ENCODE peak calls at places on chromosomes 4 and X, in five cellular contexts. One of them, this sample, is unnamed.

GRCh38 chr4:185840953-185841352 is 29.0 kb upstream of the SORBS2 start:
- DNase-seq in CD8-positive, alpha-beta T cell: no peak
- DNase-seq in GM23248: no peak
- DNase-seq in adrenal gland: no peak
- DNase-seq in HepG2: no peak
- DNase-seq in this sample: no peak

GRCh38 chr4:140135529-140136021 is 18.4 kb downstream of the MAML3 start:
- DNase-seq in adrenal gland: peak; percentile 41
- DNase-seq in CD8-positive, alpha-beta T cell: no peak
- DNase-seq in GM23248: peak; percentile 36
- DNase-seq in HepG2: no peak
- DNase-seq in this sample: peak; percentile 65

GRCh38 chr4:187606581-187606980 is 389.0 kb upstream of the ZFP42 start:
- DNase-seq in CD8-positive, alpha-beta T cell: no peak
- DNase-seq in GM23248: peak; percentile 63
- DNase-seq in adrenal gland: peak; percentile 22
- DNase-seq in HepG2: peak; percentile 50
- DNase-seq in this sample: no peak

GRCh38 chr4:173752610-173753009 is 222.6 kb upstream of the HAND2 start:
- DNase-seq in adrenal gland: no peak
- DNase-seq in GM23248: peak; percentile 31
- DNase-seq in HepG2: peak; percentile 18
- DNase-seq in CD8-positive, alpha-beta T cell: no peak
- DNase-seq in this sample: no peak

GRCh38 chr4:180407273-180407885 is 1835.8 kb upstream of the TENM3 start:
- DNase-seq in adrenal gland: no peak
- DNase-seq in HepG2: no peak
- DNase-seq in CD8-positive, alpha-beta T cell: no peak
- DNase-seq in GM23248: no peak
- DNase-seq in this sample: no peak

GRCh38 chr4:173025131-173025530 is 143.5 kb upstream of the GALNT7 start:
- DNase-seq in HepG2: peak; percentile 38
- DNase-seq in CD8-positive, alpha-beta T cell: no peak
- DNase-seq in adrenal gland: peak; percentile 50
- DNase-seq in GM23248: peak; percentile 77
- DNase-seq in this sample: no peak

GRCh38 chr4:81173213-81173612 is 41.8 kb downstream of the PRKG2 start:
- DNase-seq in HepG2: no peak
- DNase-seq in CD8-positive, alpha-beta T cell: no peak
- DNase-seq in GM23248: peak; percentile 7
- DNase-seq in adrenal gland: no peak
- DNase-seq in this sample: no peak

GRCh38 chr4:21470531-21470930 is 478.0 kb downstream of the KCNIP4 start:
- DNase-seq in HepG2: no peak
- DNase-seq in adrenal gland: no peak
- DNase-seq in CD8-positive, alpha-beta T cell: no peak
- DNase-seq in GM23248: peak; percentile 69
- DNase-seq in this sample: no peak

GRCh38 chr4:107853444-107854325 is 29.0 kb downstream of the SGMS2 start:
- DNase-seq in CD8-positive, alpha-beta T cell: no peak
- DNase-seq in GM23248: peak; percentile 81
- DNase-seq in HepG2: no peak
- DNase-seq in adrenal gland: no peak
- DNase-seq in this sample: no peak

GRCh38 chrX:26922278-26922677 is 540.9 kb downstream of the PPP4R3C start:
- DNase-seq in CD8-positive, alpha-beta T cell: no peak
- DNase-seq in HepG2: no peak
- DNase-seq in GM23248: peak; percentile 77
- DNase-seq in adrenal gland: no peak
- DNase-seq in this sample: no peak

GRCh38 chr4:184814686-184815045 is 11.1 kb downstream of the ACSL1 start:
- DNase-seq in CD8-positive, alpha-beta T cell: no peak
- DNase-seq in HepG2: no peak
- DNase-seq in adrenal gland: no peak
- DNase-seq in GM23248: peak; percentile 47
- DNase-seq in this sample: no peak
- H3K27me3 ChIP-seq in CD8-positive, alpha-beta T cell: no peaks in the 10 kb centered on the region
- H3K27me3 ChIP-seq in HepG2: no peaks in the 10 kb centered on the region
- H3K27me3 ChIP-seq in adrenal gland: no peaks in the 10 kb centered on the region
- H3K27me3 ChIP-seq in GM23248: no peaks in the 10 kb centered on the region
- H3K27me3 ChIP-seq in this sample: no peaks in the 10 kb centered on the region

DNA sequence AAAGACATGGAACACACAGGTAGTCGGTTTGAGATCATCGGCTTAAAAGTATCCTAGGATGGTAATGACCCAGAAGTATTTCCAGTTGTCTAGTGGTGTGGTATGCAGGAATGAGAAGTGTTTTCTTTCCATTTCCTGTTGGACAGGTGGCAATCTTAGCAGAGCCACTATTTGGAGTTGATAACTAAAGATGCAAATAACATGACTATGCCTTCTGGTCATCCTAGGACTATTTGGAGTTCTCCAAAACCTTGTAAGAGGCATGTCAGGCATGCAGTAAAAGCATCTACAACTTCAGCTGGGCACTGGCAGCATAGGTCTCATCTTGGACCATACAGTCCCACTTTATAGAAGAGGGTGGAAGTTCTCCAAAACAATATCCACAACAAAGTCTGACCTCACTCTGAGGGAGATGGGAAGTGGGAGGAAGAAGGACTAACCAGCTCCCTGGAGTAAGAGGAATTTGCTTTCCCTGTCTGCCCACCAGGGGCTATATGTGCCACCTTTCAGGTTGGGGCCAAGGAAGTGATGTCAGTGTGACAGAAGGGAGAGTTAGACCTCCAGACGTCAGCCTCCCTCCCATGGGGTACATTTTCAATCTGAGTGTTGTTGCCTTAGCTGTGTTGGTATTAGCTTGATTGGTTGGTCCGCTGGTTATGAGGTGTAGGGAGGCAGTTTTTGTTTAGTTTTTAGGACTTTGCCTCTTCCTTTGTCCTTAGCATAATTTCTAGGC is 101.2 kb upstream of the MYOZ2 start:
- DNase-seq in adrenal gland: no peak
- DNase-seq in CD8-positive, alpha-beta T cell: no peak
- DNase-seq in HepG2: no peak
- DNase-seq in GM23248: no peak
- DNase-seq in this sample: no peak
- H3K27ac ChIP-seq in adrenal gland: no peak overlapping the region
- H3K27ac ChIP-seq in CD8-positive, alpha-beta T cell: no peak overlapping the region
- H3K27ac ChIP-seq in HepG2: no peak overlapping the region
- H3K27ac ChIP-seq in GM23248: no peak overlapping the region
- H3K27ac ChIP-seq in this sample: no peak overlapping the region

DNA sequence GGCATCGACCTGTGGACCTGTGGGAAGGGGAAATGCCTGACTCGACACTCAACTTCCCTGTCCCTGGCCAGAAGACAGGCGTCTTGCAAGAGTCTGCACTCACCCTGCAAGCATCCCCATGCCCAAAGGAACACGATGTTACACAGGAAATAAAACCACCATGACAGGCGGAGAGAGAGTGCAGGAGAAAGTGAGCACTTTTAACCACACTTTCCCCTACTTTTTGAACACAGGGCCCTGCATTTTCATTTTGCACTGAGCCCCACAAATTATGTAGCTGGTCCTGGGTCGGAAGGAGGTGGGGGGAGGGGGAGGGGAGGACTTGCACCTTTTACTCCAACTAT is 13.8 kb upstream of the MAN2B2 start:
- DNase-seq in GM23248: peak; percentile 31
- DNase-seq in HepG2: no peak
- DNase-seq in adrenal gland: no peak
- DNase-seq in CD8-positive, alpha-beta T cell: no peak
- DNase-seq in this sample: no peak
- H3K27me3 ChIP-seq in GM23248: peaks cover 66% of the 10 kb centered on the region
- H3K27me3 ChIP-seq in HepG2: peaks cover 93% of the 10 kb centered on the region
- H3K27me3 ChIP-seq in adrenal gland: peaks cover 23% of the 10 kb centered on the region
- H3K27me3 ChIP-seq in CD8-positive, alpha-beta T cell: peaks cover 12% of the 10 kb centered on the region
- H3K27me3 ChIP-seq in this sample: no peaks in the 10 kb centered on the region

GRCh38 chrX:110384490-110384889 is 25.8 kb downstream of the RTL9 start:
- DNase-seq in HepG2: no peak
- DNase-seq in adrenal gland: peak; percentile 22
- DNase-seq in CD8-positive, alpha-beta T cell: no peak
- DNase-seq in GM23248: peak; percentile 80
- DNase-seq in this sample: no peak

GRCh38 chrX:110383414-110383813 is 24.8 kb downstream of the RTL9 start:
- DNase-seq in CD8-positive, alpha-beta T cell: no peak
- DNase-seq in HepG2: no peak
- DNase-seq in adrenal gland: no peak
- DNase-seq in GM23248: peak; percentile 74
- DNase-seq in this sample: no peak

GRCh38 chrX:110381216-110381615 is 22.6 kb downstream of the RTL9 start:
- DNase-seq in GM23248: peak; percentile 51
- DNase-seq in CD8-positive, alpha-beta T cell: no peak
- DNase-seq in HepG2: no peak
- DNase-seq in adrenal gland: no peak
- DNase-seq in this sample: no peak
- H3K27ac ChIP-seq in GM23248: no peak overlapping the region
- H3K27ac ChIP-seq in CD8-positive, alpha-beta T cell: no peak overlapping the region
- H3K27ac ChIP-seq in HepG2: no peak overlapping the region
- H3K27ac ChIP-seq in adrenal gland: no peak overlapping the region
- H3K27ac ChIP-seq in this sample: no peak overlapping the region

GRCh38 chrX:54449929-54450328 is 9.7 kb downstream of the TSR2 start:
- DNase-seq in HepG2: no peak
- DNase-seq in GM23248: no peak
- DNase-seq in adrenal gland: no peak
- DNase-seq in CD8-positive, alpha-beta T cell: no peak
- DNase-seq in this sample: no peak
- H3K27me3 ChIP-seq in HepG2: no peaks in the 10 kb centered on the region
- H3K27me3 ChIP-seq in GM23248: no peaks in the 10 kb centered on the region
- H3K27me3 ChIP-seq in adrenal gland: no peaks in the 10 kb centered on the region
- H3K27me3 ChIP-seq in CD8-positive, alpha-beta T cell: no peaks in the 10 kb centered on the region
- H3K27me3 ChIP-seq in this sample: no peaks in the 10 kb centered on the region

This sample was measured in right atrium auricular region.